ENCODE peak calls at places on chromosomes 3 and 15, in nine cellular contexts. P is GOT3; Z is activated naive CD4-positive, alpha-beta T cell treated with anti-CD3 and anti-CD28 coated beads, Interleukin-2, amount 10 ng/mL, durations not matched to agents 7 days and 5 days; B is CD8-positive, alpha-beta memory T cell; F is T-cell; L is HCEC 1CT; Y is AG04450; D is foreskin fibroblast; A is left ventricle myocardium inferior. Q is an unnamed sample.

GRCh38 chr15:47301481-47301880 is 415.8 kb upstream of the SEMA6D start:
- DNase-seq in F (no peak), A (no peak), Y (no peak), L (no peak), B (no peak), Z (no peak), P (no peak), D (no peak), Q (peak)

GRCh38 chr15:70017796-70018195 is 79.9 kb downstream of the TLE3 start:
- DNase-seq in F (no peak), B (no peak), Y (no peak), A (no peak), P (no peak), L (no peak), D (no peak), Z (no peak), Q (no peak)

GRCh38 chr3:56772926-56773587 is 28.7 kb downstream of the ARHGEF3 start:
- DNase-seq in B (no peak), D (no peak), P (no peak), A (no peak), L (no peak), Z (no peak), F (no peak), Y (no peak), Q (no peak)

GRCh38 chr15:58770519-58770856 is 614 bp upstream of the MINDY2 start:
- DNase-seq in Y (peak), P (peak), D (peak), B (no peak), F (no peak), L (peak), A (no peak), Z (no peak), Q (no peak)

GRCh38 chr3:101851072-101851471 is 1.8 kb downstream of the NFKBIZ start:
- DNase-seq in Z (no peak), B (no peak), L (peak), Y (no peak), D (no peak), F (no peak), P (no peak), A (no peak), Q (no peak)

GRCh38 chr15:61038387-61038786 is 190.7 kb downstream of the RORA start:
- DNase-seq in P (no peak), L (no peak), Z (no peak), D (peak), A (no peak), B (no peak), Y (no peak), F (no peak), Q (peak)

GRCh38 chr3:43389388-43390254 is 103.3 kb downstream of the SNRK start:
- DNase-seq in L (peak), A (no peak), B (peak), P (no peak), Y (peak), D (peak), Z (peak), F (peak), Q (no peak)

GRCh38 chr3:52453496-52454234 is at the start of gene TNNC1:
- DNase-seq in F (no peak), A (peak), L (no peak), B (no peak), Z (no peak), D (no peak), Y (no peak), P (no peak), Q (no peak)

GRCh38 chr15:36501063-36501678 is 78.3 kb upstream of the CDIN1 start:
- DNase-seq in Z (peak), D (peak), A (no peak), L (peak), F (no peak), P (no peak), Y (peak), B (no peak), Q (peak)

GRCh38 chr3:149369991-149370866 is 7.2 kb downstream of the TM4SF1 start:
- DNase-seq in Z (no peak), D (no peak), Y (no peak), A (no peak), P (no peak), F (no peak), L (no peak), B (no peak), Q (no peak)

GRCh38 chr3:128273116-128273840 is 120.0 kb downstream of the EEFSEC start:
- DNase-seq in D (no peak), A (peak), B (no peak), L (no peak), F (no peak), Y (no peak), Z (no peak), P (no peak), Q (no peak)

GRCh38 chr3:8964436-8965370 is 1.4 kb upstream of the RAD18 start:
- DNase-seq in A (no peak), Y (no peak), B (no peak), Z (no peak), F (no peak), D (peak), P (no peak), L (peak), Q (no peak)

GRCh38 chr3:54176106-54176505 is 53.8 kb downstream of the CACNA2D3 start:
- DNase-seq in Y (no peak), Z (no peak), B (no peak), P (no peak), A (no peak), F (no peak), D (no peak), L (no peak), Q (no peak)

GRCh38 chr3:99330281-99330680 is 308.1 kb upstream of the COL8A1 start:
- DNase-seq in A (peak), P (no peak), D (no peak), Z (no peak), Y (no peak), F (no peak), L (no peak), B (no peak), Q (no peak)

GRCh38 chr15:39657714-39658113 is 76.8 kb downstream of the THBS1 start:
- DNase-seq in Y (peak), A (no peak), Z (no peak), F (no peak), D (peak), P (no peak), L (peak), B (no peak), Q (no peak)

GRCh38 chr15:79083154-79083553 is 7.4 kb downstream of the RASGRF1 start:
- DNase-seq in L (no peak), P (no peak), A (no peak), F (no peak), Y (no peak), B (no peak), Z (no peak), D (no peak), Q (no peak)

GRCh38 chr3:46280105-46280797 is 38.0 kb downstream of the CCR3 start:
- DNase-seq in Z (peak), A (no peak), P (no peak), D (peak), F (peak), L (peak), B (peak), Y (no peak), Q (no peak)

GRCh38 chr15:71662306-71662705 is 148.0 kb upstream of the NR2E3 start:
- DNase-seq in B (no peak), P (no peak), A (no peak), Z (no peak), Y (no peak), L (no peak), D (no peak), F (no peak), Q (no peak)

GRCh38 chr3:14843321-14843720 is 24.6 kb downstream of the FGD5 start:
- DNase-seq in P (no peak), D (no peak), Z (no peak), A (no peak), F (no peak), Y (no peak), L (no peak), B (no peak), Q (no peak)

GRCh38 chr3:138752886-138753285 is 81.8 kb downstream of the PIK3CB start:
- DNase-seq in B (no peak), Z (no peak), P (no peak), D (no peak), Y (no peak), F (no peak), A (no peak), L (no peak), Q (no peak)

GRCh38 chr3:27939940-27940339 is 217.8 kb upstream of the EOMES start:
- DNase-seq in L (peak), Y (no peak), F (no peak), B (no peak), Z (no peak), D (peak), P (no peak), A (no peak), Q (no peak)

GRCh38 chr15:28086175-28086703 is 12.9 kb downstream of the OCA2 start:
- DNase-seq in B (peak), P (no peak), A (no peak), F (peak), D (peak), Z (peak), Y (peak), L (peak), Q (no peak)

GRCh38 chr3:10397879-10398278 is 77.0 kb upstream of the SEC13 start:
- DNase-seq in D (no peak), Y (no peak), B (no peak), Z (no peak), P (no peak), F (no peak), A (no peak), L (no peak), Q (no peak)

GRCh38 chr15:74841761-74842385 is 1.1 kb downstream of the ULK3 start:
- DNase-seq in F (no peak), A (no peak), B (no peak), P (no peak), Y (no peak), Z (no peak), D (no peak), L (no peak), Q (no peak)

GRCh38 chr15:31300208-31300661 is 26.4 kb upstream of the KLF13 start:
- DNase-seq in P (no peak), Y (no peak), D (no peak), A (no peak), L (no peak), B (no peak), Z (no peak), F (no peak), Q (no peak)

Q was measured in SHP77 treated with DMSO at 0.1 percent for 48 hours.